ENCODE peak calls at places on chromosome X, in six cellular contexts. B, K, P, C, S and Z are unnamed samples.
A peak's percentile ranks its signal among the peaks of the same experiment; 100 is the strongest.

GRCh38 chrX:39253551-39253950 is 452.3 kb downstream of the MID1IP1 start:
- DNase-seq in B (peak; percentile 52), K (no peak), P (peak; percentile 69), C (no peak), S (no peak), Z (no peak)

GRCh38 chrX:50920132-50920531 is 9.6 kb downstream of the BMP15 start:
- DNase-seq in B (peak; percentile 39), K (no peak), P (peak; percentile 41), C (no peak), S (no peak), Z (no peak)

GRCh38 chrX:2451456-2452316 is 49.1 kb downstream of the DHRSX start:
- DNase-seq in B (peak; percentile 37), K (no peak), P (peak; percentile 42), C (no peak), S (no peak), Z (no peak)

GRCh38 chrX:20606831-20607230 is 340.1 kb upstream of the RPS6KA3 start:
- DNase-seq in B (no peak), K (no peak), P (no peak), C (no peak), S (no peak), Z (no peak)

GRCh38 chrX:129655547-129656248 is 942 bp upstream of the APLN start:
- DNase-seq in B (peak; percentile 34), K (no peak), P (peak; percentile 40), C (no peak), S (no peak), Z (no peak)

GRCh38 chrX:155094468-155095061 is 23.3 kb downstream of the BRCC3 start:
- DNase-seq in B (peak; percentile 30), K (peak; percentile 8), P (peak; percentile 48), C (no peak), S (no peak), Z (peak; percentile 30)

GRCh38 chrX:115047181-115047580 is 29.8 kb upstream of the IL13RA2 start:
- DNase-seq in B (peak; percentile 85), K (no peak), P (no peak), C (no peak), S (no peak), Z (no peak)

GRCh38 chrX:103823591-103823990 is 8.5 kb downstream of the RAB9B start:
- DNase-seq in B (peak; percentile 49), K (no peak), P (no peak), C (no peak), S (no peak), Z (no peak)

GRCh38 chrX:101803451-101803850 is 128.4 kb downstream of the ZMAT1 start:
- DNase-seq in B (peak; percentile 7), K (no peak), P (peak; percentile 4), C (no peak), S (no peak), Z (no peak)

GRCh38 chrX:110042521-110042920 is 39.6 kb downstream of the TMEM164 start:
- DNase-seq in B (no peak), K (no peak), P (peak; percentile 10), C (no peak), S (no peak), Z (no peak)

GRCh38 chrX:3191186-3191585 is 149.9 kb downstream of the ARSF start:
- DNase-seq in B (no peak), K (no peak), P (no peak), C (no peak), S (no peak), Z (no peak)

GRCh38 chrX:147485207-147485606 is 426.5 kb upstream of the FMR1 start:
- DNase-seq in B (no peak), K (no peak), P (no peak), C (no peak), S (no peak), Z (no peak)

GRCh38 chrX:127138218-127138617 is 318.7 kb downstream of the PRR32 start:
- DNase-seq in B (no peak), K (no peak), P (no peak), C (no peak), S (no peak), Z (no peak)

GRCh38 chrX:13699183-13699826 is 10.4 kb downstream of the RAB9A start:
- DNase-seq in B (peak; percentile 37), K (no peak), P (peak; percentile 63), C (no peak), S (no peak), Z (no peak)

GRCh38 chrX:44310227-44310626 is 33.2 kb downstream of the EFHC2 start:
- DNase-seq in B (no peak), K (no peak), P (no peak), C (no peak), S (no peak), Z (no peak)

GRCh38 chrX:67555578-67556203 is 11.9 kb downstream of the AR start:
- DNase-seq in B (peak; percentile 62), K (no peak), P (peak; percentile 55), C (no peak), S (no peak), Z (peak; percentile 29)

GRCh38 chrX:104104676-104105075 is 7.6 kb upstream of the ZCCHC18 start:
- DNase-seq in B (no peak), K (no peak), P (no peak), C (no peak), S (no peak), Z (no peak)

GRCh38 chrX:105869676-105870075 is 47.3 kb downstream of the NRK start:
- DNase-seq in B (peak; percentile 11), K (no peak), P (peak; percentile 10), C (no peak), S (no peak), Z (no peak)